ENCODE peak calls at places on chromosome X, in seven cellular contexts. D, L, A, O, R, M and E are unnamed samples.

GRCh38 chrX:68945603-68946228 is 116.9 kb downstream of the EFNB1 start:
- DNase-seq in D (no peak), M (peak), L (no peak), R (no peak), A (peak), O (no peak), E (no peak)

GRCh38 chrX:145751943-145752342 is 65.7 kb upstream of the SLITRK2 start:
- DNase-seq in O (no peak), R (no peak), M (no peak), D (no peak), A (no peak), L (no peak), E (no peak)

GRCh38 chrX:129230850-129231512 is 292.3 kb downstream of the SMARCA1 start:
- DNase-seq in O (no peak), M (no peak), A (no peak), L (no peak), D (no peak), R (no peak), E (no peak)

GRCh38 chrX:8147216-8147615 is 23.9 kb downstream of the VCX2 start:
- DNase-seq in R (no peak), M (no peak), D (peak), O (no peak), L (no peak), A (no peak), E (no peak)

GRCh38 chrX:38891641-38892413 is 90.6 kb downstream of the MID1IP1 start:
- DNase-seq in D (no peak), R (no peak), A (no peak), O (no peak), L (no peak), M (no peak), E (no peak)

GRCh38 chrX:151227637-151228036 is 51.3 kb downstream of the GPR50 start:
- DNase-seq in D (no peak), R (no peak), L (peak), A (peak), M (no peak), O (no peak), E (no peak)

GRCh38 chrX:101931104-101931493 is 728 bp downstream of the ZMAT1 start:
- DNase-seq in M (no peak), O (no peak), D (peak), R (no peak), L (no peak), A (no peak), E (no peak)

GRCh38 chrX:73913580-73913979 is 350.6 kb downstream of the CHIC1 start:
- DNase-seq in L (no peak), D (no peak), A (no peak), M (no peak), O (no peak), R (no peak), E (no peak)

GRCh38 chrX:39905475-39905889 is 192.3 kb downstream of the BCOR start:
- DNase-seq in A (no peak), M (no peak), D (no peak), L (no peak), R (no peak), O (no peak), E (no peak)

GRCh38 chrX:39642071-39642470 is 455.7 kb downstream of the BCOR start:
- DNase-seq in O (no peak), M (peak), L (no peak), A (no peak), R (no peak), D (no peak), E (no peak)

GRCh38 chrX:619812-620493 is 10.6 kb upstream of the SHOX start:
- DNase-seq in R (no peak), M (no peak), O (no peak), D (no peak), A (peak), L (no peak), E (no peak)

GRCh38 chrX:79065696-79066095 is 78.8 kb upstream of the GPR174 start:
- DNase-seq in M (no peak), L (no peak), R (no peak), D (no peak), O (no peak), A (no peak), E (no peak)

GRCh38 chrX:45824471-45824870 is 623.8 kb upstream of the DIPK2B start:
- DNase-seq in L (no peak), D (no peak), R (no peak), A (no peak), M (peak), O (no peak), E (no peak)

GRCh38 chrX:72069380-72070160 is 62.1 kb downstream of the RTL5 start:
- DNase-seq in R (no peak), O (no peak), A (no peak), D (no peak), L (no peak), M (no peak), E (no peak)

GRCh38 chrX:151596282-151596681 is 32.8 kb downstream of the PASD1 start:
- DNase-seq in R (no peak), O (no peak), D (no peak), A (no peak), L (no peak), M (no peak), E (peak)

GRCh38 chrX:2452317-2452784 is 48.4 kb downstream of the DHRSX start:
- DNase-seq in D (no peak), O (no peak), L (no peak), R (no peak), A (no peak), M (no peak), E (no peak)

GRCh38 chrX:46912673-46913491 is 661 bp downstream of the JADE3 start:
- DNase-seq in L (peak), R (no peak), A (peak), M (peak), O (peak), D (peak), E (no peak)

GRCh38 chrX:6227445-6227820 is 1.2 kb downstream of the NLGN4X start:
- DNase-seq in A (no peak), O (no peak), L (no peak), D (peak), M (no peak), R (no peak), E (no peak)

GRCh38 chrX:133677123-133678063 is 262.1 kb upstream of the GPC4 start:
- DNase-seq in L (no peak), A (no peak), O (no peak), D (no peak), M (no peak), R (no peak), E (no peak)

GRCh38 chrX:133676344-133677122 is 261.2 kb upstream of the GPC4 start:
- DNase-seq in D (no peak), M (no peak), O (no peak), R (no peak), A (no peak), L (no peak), E (no peak)

GRCh38 chrX:133670394-133670793 is 255.1 kb upstream of the GPC4 start:
- DNase-seq in R (no peak), A (no peak), O (peak), L (no peak), D (peak), M (no peak), E (peak)

GRCh38 chrX:133674726-133675470 is 259.6 kb upstream of the GPC4 start:
- DNase-seq in D (no peak), O (no peak), R (no peak), M (no peak), A (peak), L (no peak), E (no peak)
- H3K27ac ChIP-seq in D (no peak), O (no peak), R (no peak), M (no peak), A (peak), L (peak), E (no peak)

GRCh38 chrX:20452487-20452886 is 185.8 kb upstream of the RPS6KA3 start:
- DNase-seq in R (no peak), O (no peak), D (no peak), A (no peak), L (no peak), M (no peak), E (no peak)
- H3K27ac ChIP-seq in R (no peak), O (no peak), D (no peak), A (no peak), L (no peak), M (no peak), E (no peak)

GRCh38 chrX:119482497-119483480 is 14.5 kb downstream of the SLC25A5 start:
- DNase-seq in R (peak), M (no peak), A (peak), L (peak), O (peak), D (no peak), E (no peak)
- H3K27ac ChIP-seq in R (no peak), M (no peak), A (no peak), L (peak), O (peak), D (no peak), E (no peak)

GRCh38 chrX:154457491-154458115 is 478 bp upstream of the PLXNA3 start:
- DNase-seq in M (peak), R (peak), A (peak), O (no peak), D (no peak), L (no peak), E (no peak)

GRCh38 chrX:154459843-154460242 is 1.8 kb downstream of the PLXNA3 start:
- DNase-seq in D (no peak), M (peak), A (no peak), R (no peak), L (peak), O (no peak), E (no peak)

GRCh38 chrX:154458954-154459829 is 1.1 kb downstream of the PLXNA3 start:
- DNase-seq in R (no peak), M (peak), A (no peak), L (no peak), D (no peak), O (no peak), E (no peak)

GRCh38 chrX:154460326-154460725 is 2.2 kb downstream of the PLXNA3 start:
- DNase-seq in R (no peak), D (no peak), O (no peak), L (peak), M (peak), A (no peak), E (no peak)

DNA sequence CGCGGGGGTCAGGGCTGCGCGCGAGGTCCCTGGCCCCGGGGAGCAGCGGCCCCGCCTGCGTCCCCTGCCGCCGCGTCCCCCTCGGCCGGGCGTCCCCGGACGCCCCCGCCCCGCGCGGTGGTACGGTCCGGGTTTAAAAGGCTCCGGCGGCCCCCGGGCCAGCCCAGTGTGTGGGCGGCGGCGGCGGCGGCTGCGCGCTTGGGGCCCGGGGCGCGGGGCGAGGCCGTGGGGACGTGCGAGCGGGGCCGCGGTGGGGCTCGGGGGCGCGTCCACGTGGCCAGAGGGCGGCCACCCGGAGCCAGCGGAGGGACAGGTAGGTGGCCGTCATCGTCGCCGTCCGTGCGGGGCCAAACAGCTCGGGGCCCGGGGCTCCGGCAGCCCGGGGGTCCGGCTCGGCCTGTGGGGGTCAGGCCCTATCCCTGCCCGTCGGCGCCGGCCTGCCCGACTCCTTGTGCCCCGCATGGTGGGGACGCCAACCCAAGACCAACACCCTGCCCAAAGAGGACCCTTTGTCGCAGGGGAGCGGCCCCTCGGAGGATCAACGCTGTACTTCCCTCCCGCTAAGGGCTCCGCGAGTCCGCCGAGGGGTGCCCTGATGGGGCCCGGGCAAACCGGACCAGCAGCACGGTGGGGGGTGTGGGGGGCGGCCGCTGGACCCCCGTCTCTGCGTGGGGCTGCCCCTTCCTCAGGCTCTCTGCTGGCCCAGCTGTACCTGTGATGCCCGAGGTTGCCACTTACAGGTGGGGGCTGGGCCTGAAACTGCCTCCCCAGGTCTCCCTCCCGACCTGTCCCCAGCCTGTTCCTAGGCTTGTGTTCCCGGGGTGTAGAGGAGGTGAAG is at the start of gene PLXNA3:
- DNase-seq in D (peak), R (peak), O (peak), M (peak), A (no peak), L (no peak), E (no peak)
- H3K27ac ChIP-seq in D (no peak), R (peak), O (peak), M (peak), A (no peak), L (no peak), E (no peak)

DNA sequence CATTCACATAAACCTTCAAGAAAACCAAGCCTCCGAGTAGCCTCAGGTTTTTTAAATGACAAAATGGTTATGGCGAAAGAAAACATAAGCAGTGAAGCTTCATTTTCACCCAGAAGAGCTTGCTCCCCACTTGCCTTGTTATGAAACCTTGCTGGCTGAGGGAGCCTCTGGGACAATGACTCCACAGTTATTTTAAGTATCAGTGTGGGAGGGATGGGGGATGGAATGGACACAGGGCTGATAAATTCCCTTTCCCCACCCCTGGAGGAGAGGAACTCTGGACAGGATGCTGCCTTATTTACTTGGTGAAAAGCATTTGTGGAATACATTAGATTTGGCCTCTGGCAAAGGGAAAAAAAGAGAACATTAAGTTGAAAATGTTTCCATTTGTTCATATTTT is 220.7 kb upstream of the CNKSR2 start:
- DNase-seq in M (no peak), R (no peak), L (no peak), D (no peak), A (no peak), O (no peak), E (no peak)
- H3K27ac ChIP-seq in M (no peak), R (no peak), L (no peak), D (no peak), A (no peak), O (no peak), E (no peak)

GRCh38 chrX:12948495-12948894 is 26.4 kb upstream of the TMSB4X start:
- DNase-seq in M (no peak), A (no peak), D (no peak), L (no peak), O (no peak), R (no peak), E (no peak)

GRCh38 chrX:12946838-12947544 is 27.9 kb upstream of the TMSB4X start:
- DNase-seq in A (peak), D (peak), L (no peak), M (peak), R (peak), O (peak), E (peak)

GRCh38 chrX:12947545-12948235 is 27.2 kb upstream of the TMSB4X start:
- DNase-seq in D (no peak), R (no peak), O (no peak), M (no peak), A (no peak), L (no peak), E (no peak)

GRCh38 chrX:12945494-12945893 is 29.4 kb upstream of the TMSB4X start:
- DNase-seq in O (no peak), M (no peak), L (no peak), R (no peak), D (no peak), A (no peak), E (no peak)

DNA sequence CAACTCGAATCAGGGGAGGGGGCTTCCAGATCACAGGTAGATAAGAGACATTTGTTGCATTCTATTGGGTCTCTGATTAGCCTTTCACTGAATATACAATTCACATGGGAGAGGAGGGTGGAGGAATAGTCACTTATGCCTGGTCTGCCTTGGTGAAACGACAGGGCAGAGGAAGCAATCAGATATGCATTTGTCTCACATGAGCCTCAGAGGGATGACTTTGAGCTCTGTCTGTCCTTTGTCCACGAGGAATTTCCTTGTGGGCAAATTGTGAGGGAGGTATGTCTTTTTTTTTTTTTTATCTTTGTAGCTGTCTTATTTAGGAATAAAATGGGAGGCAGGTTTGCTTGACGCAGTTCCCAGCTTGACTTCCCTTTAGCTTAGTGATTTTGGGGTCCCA is 28.5 kb upstream of the TMSB4X start:
- DNase-seq in L (no peak), R (no peak), A (no peak), D (no peak), M (no peak), O (no peak), E (no peak)
- H3K27ac ChIP-seq in L (no peak), R (no peak), A (no peak), D (no peak), M (no peak), O (no peak), E (no peak)

GRCh38 chrX:154437398-154437752 is 421 bp downstream of the GDI1 start:
- DNase-seq in A (no peak), R (no peak), M (no peak), O (no peak), D (no peak), L (peak), E (no peak)
- H3K27ac ChIP-seq in A (no peak), R (peak), M (peak), O (peak), D (no peak), L (peak), E (no peak)

GRCh38 chrX:48919360-48919821 is 567 bp upstream of the PIM2 start:
- DNase-seq in A (no peak), D (no peak), M (peak), R (no peak), L (peak), O (peak), E (no peak)

GRCh38 chrX:48920713-48921104 is 1.9 kb upstream of the PIM2 start:
- DNase-seq in M (no peak), O (no peak), D (no peak), L (no peak), A (no peak), R (no peak), E (no peak)

GRCh38 chrX:48918644-48919340 is at the start of gene PIM2:
- DNase-seq in A (peak), R (peak), L (peak), O (peak), D (peak), M (peak), E (peak)

GRCh38 chrX:48918303-48918643 is 551 bp downstream of the PIM2 start:
- DNase-seq in R (no peak), D (no peak), A (no peak), L (no peak), O (no peak), M (no peak), E (no peak)

GRCh38 chrX:48919947-48920712 is 1.3 kb upstream of the PIM2 start:
- DNase-seq in D (no peak), R (peak), L (peak), O (peak), A (no peak), M (no peak), E (no peak)
- H3K27ac ChIP-seq in D (no peak), R (peak), L (no peak), O (peak), A (peak), M (no peak), E (no peak)

DNA sequence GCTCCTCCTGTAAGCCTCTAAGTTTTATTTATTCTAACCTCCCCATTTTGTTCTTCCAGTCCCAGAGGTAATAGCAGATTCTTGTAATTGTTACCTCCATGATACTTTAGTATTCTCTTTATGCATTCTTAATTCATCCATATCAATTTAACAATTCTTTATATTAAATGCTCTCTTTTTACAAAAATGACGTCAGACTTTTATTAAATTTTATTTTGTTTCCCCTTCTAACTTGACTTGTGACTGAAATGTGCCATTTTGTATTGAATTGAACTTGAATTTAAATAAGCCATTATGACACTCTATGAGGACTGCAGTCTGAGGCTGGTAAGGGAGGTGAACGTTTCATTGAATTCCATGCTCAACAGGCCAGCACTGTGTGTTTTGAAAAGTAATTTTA is 60.0 kb upstream of the NUDT10 start:
- DNase-seq in D (no peak), A (no peak), L (no peak), M (no peak), R (no peak), O (no peak), E (no peak)
- H3K27ac ChIP-seq in D (no peak), A (no peak), L (no peak), M (no peak), R (no peak), O (no peak), E (no peak)